ENCODE peak calls at places on chromosomes 1 and 21, in four cellular contexts. D, L, E and H are unnamed samples.

GRCh38 chr1:91020967-91021685 is 709 bp downstream of the ZNF644 start:
- DNase-seq in E (peak; percentile 72), L (peak; percentile 61), D (peak; percentile 70), H (peak; percentile 78)

GRCh38 chr1:9242338-9242969 is 7.9 kb downstream of the H6PD start:
- DNase-seq in D (no peak), E (no peak), L (no peak), H (no peak)

GRCh38 chr1:215776336-215776735 is 209.2 kb downstream of the KCTD3 start:
- DNase-seq in E (no peak), D (no peak), L (no peak), H (no peak)

GRCh38 chr1:151661728-151662127 is 49.9 kb downstream of the SNX27 start:
- DNase-seq in E (no peak), D (no peak), L (no peak), H (no peak)

GRCh38 chr1:85584923-85585322 is 4.4 kb downstream of the CCN1 start:
- DNase-seq in D (no peak), L (peak; percentile 50), E (no peak), H (no peak)

GRCh38 chr1:3746389-3746783 is 5.9 kb upstream of the CCDC27 start:
- DNase-seq in L (no peak), D (no peak), E (no peak), H (no peak)

GRCh38 chr1:36650200-36651065 is 167.7 kb upstream of the CSF3R start:
- DNase-seq in L (peak; percentile 51), E (peak; percentile 76), D (peak; percentile 14), H (no peak)

GRCh38 chr1:212650228-212650627 is 41.7 kb downstream of the ATF3 start:
- DNase-seq in L (peak; percentile 36), E (no peak), D (no peak), H (no peak)

GRCh38 chr21:43306911-43307676 is 119.8 kb downstream of the SIK1 start:
- DNase-seq in E (peak; percentile 47), L (peak; percentile 58), D (no peak), H (no peak)

GRCh38 chr1:163197022-163197421 is 5.7 kb downstream of the RGS5 start:
- DNase-seq in D (no peak), L (no peak), E (no peak), H (no peak)

GRCh38 chr21:42737969-42738590 is 84.7 kb downstream of the PDE9A start:
- DNase-seq in D (peak; percentile 59), L (no peak), E (no peak), H (no peak)

GRCh38 chr1:182038220-182038619 is 23.3 kb downstream of the ZNF648 start:
- DNase-seq in L (no peak), E (no peak), D (no peak), H (no peak)

GRCh38 chr1:8870118-8870517 is 8.4 kb downstream of the ENO1 start:
- DNase-seq in D (no peak), L (no peak), E (no peak), H (no peak)

GRCh38 chr1:190904091-190904695 is 426.5 kb upstream of the BRINP3 start:
- DNase-seq in L (peak; percentile 44), E (no peak), D (no peak), H (no peak)

GRCh38 chr1:6998267-6998666 is 213.0 kb downstream of the CAMTA1 start:
- DNase-seq in L (no peak), E (no peak), D (no peak), H (no peak)

GRCh38 chr1:227547604-227548397 is 15.6 kb upstream of the ZNF678 start:
- DNase-seq in D (no peak), E (no peak), L (no peak), H (no peak)

GRCh38 chr1:64471724-64472276 is 1.9 kb downstream of the CACHD1 start:
- DNase-seq in L (peak; percentile 35), D (no peak), E (no peak), H (no peak)

GRCh38 chr1:98427664-98428063 is 233.9 kb upstream of the SNX7 start:
- DNase-seq in L (no peak), D (no peak), E (no peak), H (no peak)

GRCh38 chr1:1974834-1975233 is 28.8 kb downstream of the CFAP74 start:
- DNase-seq in D (no peak), L (no peak), E (no peak), H (no peak)

GRCh38 chr1:117567435-117567834 is 38.4 kb upstream of the TENT5C start:
- DNase-seq in E (no peak), D (no peak), L (no peak), H (no peak)

GRCh38 chr1:211581521-211581920 is 2.6 kb upstream of the SLC30A1 start:
- DNase-seq in D (no peak), E (no peak), L (no peak), H (no peak)

GRCh38 chr1:15178571-15179484 is 25.3 kb downstream of the TMEM51 start:
- DNase-seq in L (peak; percentile 96), D (no peak), E (no peak), H (no peak)

GRCh38 chr1:164756741-164757140 is 197.8 kb downstream of the PBX1 start:
- DNase-seq in D (no peak), L (no peak), E (no peak), H (no peak)

GRCh38 chr1:55055084-55055882 is 15.9 kb downstream of the PCSK9 start:
- DNase-seq in L (no peak), E (peak; percentile 25), D (no peak), H (no peak)

GRCh38 chr1:186535388-186536133 is 74.6 kb upstream of the PDC start:
- DNase-seq in E (no peak), L (peak; percentile 97), D (no peak), H (no peak)

GRCh38 chr1:22231995-22232690 is 89.2 kb upstream of the WNT4 start:
- DNase-seq in D (no peak), E (no peak), L (no peak), H (no peak)

GRCh38 chr1:231335663-231336602 is 1.7 kb downstream of the EXOC8 start:
- DNase-seq in E (no peak), L (no peak), D (no peak), H (no peak)

GRCh38 chr1:119361611-119362010 is 7.0 kb upstream of the HAO2 start:
- DNase-seq in L (no peak), E (no peak), D (no peak), H (no peak)